ENCODE peak calls at places on chromosomes 2 and 18, in six cellular contexts. B is progenitor cell of endocrine pancreas, P is BJ, A is prostate gland, V is left ventricle myocardium inferior, Y is astrocyte of the spinal cord. R is an unnamed sample.

GRCh38 chr2:11564864-11565567 is 31.2 kb downstream of the GREB1 start:
- DNase-seq in B (no peak), P (no peak), A (no peak), V (no peak), Y (no peak), R (no peak)

GRCh38 chr2:3033315-3033714 is 344.3 kb downstream of the EIPR1 start:
- DNase-seq in B (no peak), P (no peak), A (no peak), V (no peak), Y (no peak), R (no peak)

GRCh38 chr18:3400567-3401296 is 49.2 kb upstream of the TGIF1 start:
- DNase-seq in B (no peak), P (no peak), A (no peak), V (no peak), Y (no peak), R (no peak)

GRCh38 chr2:55056024-55056521 is 5.8 kb upstream of the RTN4 start:
- DNase-seq in B (no peak), P (no peak), A (no peak), V (no peak), Y (no peak), R (peak)

GRCh38 chr2:218400167-218400929 is 680 bp downstream of the CTDSP1 start:
- DNase-seq in B (no peak), P (no peak), A (no peak), V (peak), Y (peak), R (peak)

GRCh38 chr2:24917086-24917485 is 3.0 kb downstream of the ADCY3 start:
- DNase-seq in B (no peak), P (no peak), A (no peak), V (no peak), Y (no peak), R (no peak)

GRCh38 chr18:58785870-58786269 is 78.8 kb upstream of the ZNF532 start:
- DNase-seq in B (no peak), P (no peak), A (peak), V (no peak), Y (no peak), R (no peak)

GRCh38 chr18:48440924-48441323 is 31.7 kb upstream of the ZBTB7C start:
- DNase-seq in B (no peak), P (no peak), A (no peak), V (no peak), Y (no peak), R (no peak)

GRCh38 chr2:158894078-158894477 is 74.4 kb upstream of the TANC1 start:
- DNase-seq in B (no peak), P (no peak), A (no peak), V (no peak), Y (peak), R (peak)

GRCh38 chr18:23208600-23208999 is 73.3 kb downstream of the CABLES1 start:
- DNase-seq in B (no peak), P (no peak), A (no peak), V (no peak), Y (no peak), R (no peak)

GRCh38 chr2:159010340-159010739 is 41.9 kb downstream of the TANC1 start:
- DNase-seq in B (no peak), P (no peak), A (no peak), V (no peak), Y (peak), R (no peak)

GRCh38 chr2:75573145-75573878 is 12.6 kb upstream of the EVA1A start:
- DNase-seq in B (no peak), P (no peak), A (no peak), V (no peak), Y (no peak), R (no peak)

GRCh38 chr2:204491528-204491927 is 53.7 kb upstream of the PARD3B start:
- DNase-seq in B (no peak), P (no peak), A (no peak), V (no peak), Y (peak), R (peak)

GRCh38 chr2:100484390-100484789 is 14.1 kb downstream of the NMS start:
- DNase-seq in B (no peak), P (no peak), A (no peak), V (no peak), Y (no peak), R (no peak)

GRCh38 chr2:240249423-240250149 is 109.1 kb upstream of the OTOS start:
- DNase-seq in B (peak), P (no peak), A (no peak), V (no peak), Y (no peak), R (no peak)

GRCh38 chr2:145022671-145023330 is 502.9 kb upstream of the ZEB2 start:
- DNase-seq in B (no peak), P (peak), A (no peak), V (no peak), Y (peak), R (no peak)

GRCh38 chr18:22838639-22839487 is 94.3 kb upstream of the RBBP8 start:
- DNase-seq in B (no peak), P (no peak), A (no peak), V (no peak), Y (no peak), R (no peak)

GRCh38 chr2:15906778-15907177 is 33.6 kb upstream of the MYCN start:
- DNase-seq in B (no peak), P (no peak), A (no peak), V (no peak), Y (no peak), R (no peak)

GRCh38 chr18:32308493-32309120 is 118.8 kb downstream of the MEP1B start:
- DNase-seq in B (no peak), P (peak), A (no peak), V (no peak), Y (peak), R (no peak)

GRCh38 chr18:42765225-42765624 is 350.3 kb downstream of the RIT2 start:
- DNase-seq in B (no peak), P (no peak), A (peak), V (no peak), Y (no peak), R (no peak)

GRCh38 chr2:55949613-55950012 is 26.0 kb upstream of the EFEMP1 start:
- DNase-seq in B (no peak), P (no peak), A (no peak), V (no peak), Y (no peak), R (no peak)

GRCh38 chr2:183291436-183291835 is 167.2 kb downstream of the NUP35 start:
- DNase-seq in B (no peak), P (no peak), A (no peak), V (no peak), Y (peak), R (no peak)

GRCh38 chr2:28750316-28751101 is 1.1 kb upstream of the PPP1CB start:
- DNase-seq in B (no peak), P (no peak), A (no peak), V (no peak), Y (peak), R (peak)

GRCh38 chr2:217970206-217970605 is 32.6 kb downstream of the TNS1 start:
- DNase-seq in B (no peak), P (no peak), A (no peak), V (no peak), Y (no peak), R (no peak)

GRCh38 chr2:201257381-201257940 is 2.9 kb upstream of the CASP8 start:
- DNase-seq in B (no peak), P (no peak), A (no peak), V (peak), Y (peak), R (no peak)

GRCh38 chr2:100524331-100524730 is 38.5 kb upstream of the PDCL3 start:
- DNase-seq in B (no peak), P (no peak), A (no peak), V (no peak), Y (no peak), R (no peak)

GRCh38 chr2:168310580-168310979 is 63.2 kb upstream of the STK39 start:
- DNase-seq in B (no peak), P (no peak), A (no peak), V (no peak), Y (no peak), R (no peak)

GRCh38 chr18:36583155-36583745 is 245.6 kb downstream of the TPGS2 start:
- DNase-seq in B (no peak), P (no peak), A (no peak), V (no peak), Y (no peak), R (no peak)

GRCh38 chr2:168169097-168169745 is 78.2 kb downstream of the STK39 start:
- DNase-seq in B (no peak), P (no peak), A (no peak), V (no peak), Y (peak), R (no peak)

GRCh38 chr2:24894750-24895149 is 25.3 kb downstream of the ADCY3 start:
- DNase-seq in B (no peak), P (no peak), A (no peak), V (no peak), Y (no peak), R (no peak)

GRCh38 chr2:65630643-65631042 is 198.2 kb upstream of the SPRED2 start:
- DNase-seq in B (no peak), P (peak), A (no peak), V (no peak), Y (peak), R (no peak)

GRCh38 chr2:74482801-74483674 is at the start of the genes CCDC142 and TTC31:
- DNase-seq in B (peak), P (peak), A (peak), V (peak), Y (peak), R (peak)
- TF ChIP-seq CTCF in B (peak), P (peak), A (peak), V (peak), Y (peak), R (peak)

GRCh38 chr2:151791545-151791944 is 36.7 kb downstream of the ARL5A start:
- DNase-seq in B (no peak), P (no peak), A (no peak), V (no peak), Y (no peak), R (no peak)

GRCh38 chr2:151790689-151791088 is 37.5 kb downstream of the ARL5A start:
- DNase-seq in B (no peak), P (no peak), A (no peak), V (no peak), Y (no peak), R (no peak)

GRCh38 chr2:151793123-151793522 is 35.1 kb downstream of the ARL5A start:
- DNase-seq in B (no peak), P (no peak), A (no peak), V (no peak), Y (no peak), R (no peak)

GRCh38 chr2:151795646-151796240 is 32.5 kb downstream of the ARL5A start:
- DNase-seq in B (no peak), P (no peak), A (no peak), V (no peak), Y (no peak), R (no peak)

DNA sequence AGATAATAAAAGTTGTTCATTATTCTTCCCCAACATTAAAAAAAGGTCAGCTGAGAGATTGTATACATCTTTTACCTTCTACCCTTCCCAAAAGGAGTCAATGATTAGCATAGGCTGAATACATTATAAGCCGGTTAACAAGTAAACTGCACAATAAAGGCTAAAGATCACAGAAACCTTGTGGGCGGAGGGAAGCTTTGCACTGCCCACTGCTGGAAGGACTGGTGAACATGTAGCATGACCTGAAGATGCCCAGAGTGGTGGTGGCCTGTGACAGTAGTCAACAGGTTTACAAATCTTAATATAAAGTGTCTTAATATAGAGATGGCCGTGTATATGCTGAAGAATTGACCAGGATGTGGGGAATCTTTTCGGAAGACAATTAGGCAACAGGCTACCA is 35.6 kb downstream of the ARL5A start:
- DNase-seq in B (no peak), P (no peak), A (no peak), V (no peak), Y (no peak), R (no peak)
- TF ChIP-seq CTCF in B (no peak), P (no peak), A (no peak), V (no peak), Y (no peak), R (no peak)

GRCh38 chr2:169363570-169364150 is 1.3 kb upstream of the LRP2 start:
- DNase-seq in B (peak), P (no peak), A (no peak), V (no peak), Y (peak), R (peak)

GRCh38 chr2:169363027-169363569 is 764 bp upstream of the LRP2 start:
- DNase-seq in B (no peak), P (no peak), A (no peak), V (no peak), Y (peak), R (no peak)

GRCh38 chr2:169361706-169362345 is 508 bp downstream of the LRP2 start:
- DNase-seq in B (peak), P (no peak), A (no peak), V (no peak), Y (peak), R (peak)

GRCh38 chr2:169360984-169361705 is 1.2 kb downstream of the LRP2 start:
- DNase-seq in B (peak), P (no peak), A (no peak), V (no peak), Y (no peak), R (peak)

DNA sequence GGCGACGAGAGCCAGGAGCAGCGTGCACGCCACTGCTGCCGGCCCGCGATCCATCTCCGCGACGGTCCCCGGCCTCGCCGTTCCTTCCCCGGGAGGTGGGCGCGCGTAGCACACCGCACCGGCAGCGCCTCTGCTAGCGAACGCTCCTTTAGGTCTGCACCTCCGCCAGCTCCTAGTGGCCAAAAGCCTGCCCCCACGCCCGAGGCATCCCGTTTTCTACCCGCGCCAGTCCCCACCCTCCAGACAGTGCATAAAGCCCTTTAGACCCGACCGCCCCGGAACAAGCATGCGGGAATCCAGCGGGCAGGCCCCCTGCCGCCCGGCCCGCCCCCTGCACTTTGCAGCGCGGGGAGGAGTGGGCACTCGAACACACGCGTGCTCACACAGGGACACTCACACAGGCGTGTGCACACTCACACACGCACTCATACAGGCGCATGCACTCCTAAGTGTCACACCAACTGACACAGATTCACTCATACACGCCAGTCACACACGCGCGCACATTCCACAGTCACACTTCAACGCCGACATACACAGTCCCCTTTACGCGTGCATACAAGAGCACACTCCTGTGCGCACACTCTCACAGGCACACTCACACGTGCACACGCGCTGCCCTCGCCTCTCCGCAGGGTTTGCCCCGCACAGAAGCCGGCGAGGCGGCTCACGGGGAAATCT is at the start of gene LRP2:
- DNase-seq in B (peak), P (no peak), A (no peak), V (no peak), Y (peak), R (peak)
- TF ChIP-seq CTCF in B (peak), P (peak), A (no peak), V (no peak), Y (no peak), R (no peak)

GRCh38 chr2:53786371-53787254 is at the start of the genes ASB3 and ERLEC1:
- DNase-seq in B (peak), P (peak), A (peak), V (peak), Y (peak), R (peak)
- TF ChIP-seq CTCF in B (no peak), P (no peak), A (no peak), V (no peak), Y (no peak), R (no peak)

GRCh38 chr2:37812941-37813730 is 112.0 kb upstream of the RMDN2 start:
- DNase-seq in B (no peak), P (no peak), A (no peak), V (no peak), Y (no peak), R (no peak)

GRCh38 chr2:37816036-37816435 is 109.1 kb upstream of the RMDN2 start:
- DNase-seq in B (no peak), P (no peak), A (no peak), V (no peak), Y (no peak), R (no peak)

GRCh38 chr2:37809931-37810570 is 115.0 kb upstream of the RMDN2 start:
- DNase-seq in B (no peak), P (no peak), A (no peak), V (no peak), Y (no peak), R (no peak)

GRCh38 chr2:37809525-37809924 is 115.6 kb upstream of the RMDN2 start:
- DNase-seq in B (no peak), P (no peak), A (no peak), V (no peak), Y (peak), R (peak)

GRCh38 chr2:37812414-37812813 is 112.7 kb upstream of the RMDN2 start:
- DNase-seq in B (no peak), P (no peak), A (no peak), V (no peak), Y (no peak), R (peak)
- TF ChIP-seq CTCF in B (no peak), P (peak), A (no peak), V (peak), Y (no peak), R (peak)

GRCh38 chr18:66560092-66560491 is 43.8 kb downstream of the CDH19 start:
- DNase-seq in B (no peak), P (no peak), A (peak), V (no peak), Y (peak), R (peak)

GRCh38 chr18:66557091-66557490 is 46.8 kb downstream of the CDH19 start:
- DNase-seq in B (no peak), P (no peak), A (no peak), V (no peak), Y (no peak), R (no peak)

GRCh38 chr18:66564236-66564635 is 39.7 kb downstream of the CDH19 start:
- DNase-seq in B (no peak), P (no peak), A (no peak), V (no peak), Y (no peak), R (no peak)

GRCh38 chr18:66558773-66559172 is 45.1 kb downstream of the CDH19 start:
- DNase-seq in B (no peak), P (no peak), A (no peak), V (no peak), Y (peak), R (no peak)

GRCh38 chr18:66562279-66562678 is 41.6 kb downstream of the CDH19 start:
- DNase-seq in B (no peak), P (no peak), A (no peak), V (no peak), Y (no peak), R (no peak)
- TF ChIP-seq CTCF in B (no peak), P (no peak), A (no peak), V (no peak), Y (no peak), R (no peak)

DNA sequence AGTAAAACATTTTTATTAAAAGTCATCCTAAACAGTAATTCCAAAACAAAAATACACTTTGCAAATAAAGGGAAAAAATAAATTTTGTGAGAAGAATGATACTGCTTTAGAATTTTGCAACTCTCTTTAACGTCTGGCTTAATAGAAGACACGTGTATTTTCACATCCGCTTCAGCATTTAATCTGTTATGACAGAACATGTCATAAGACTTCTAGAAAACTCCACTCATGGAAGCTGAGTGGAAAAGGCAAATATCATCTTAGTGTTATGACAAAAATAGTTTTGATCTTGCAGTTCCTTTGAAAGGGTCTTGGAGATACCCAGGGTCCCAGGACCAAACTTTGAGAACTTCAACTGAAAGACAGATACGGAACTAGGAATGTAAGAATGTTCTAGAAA is 350.1 kb downstream of the NCKAP5 start:
- DNase-seq in B (no peak), P (no peak), A (no peak), V (no peak), Y (no peak), R (no peak)
- TF ChIP-seq CTCF in B (no peak), P (no peak), A (no peak), V (no peak), Y (no peak), R (no peak)

GRCh38 chr18:74624491-74624890 is 26.8 kb downstream of the ZNF407 start:
- DNase-seq in B (no peak), P (no peak), A (no peak), V (no peak), Y (no peak), R (no peak)

GRCh38 chr18:74626311-74626874 is 28.7 kb downstream of the ZNF407 start:
- DNase-seq in B (no peak), P (no peak), A (no peak), V (no peak), Y (no peak), R (no peak)

GRCh38 chr18:74622079-74622478 is 24.4 kb downstream of the ZNF407 start:
- DNase-seq in B (no peak), P (no peak), A (no peak), V (no peak), Y (no peak), R (no peak)

GRCh38 chr18:74625157-74625556 is 27.5 kb downstream of the ZNF407 start:
- DNase-seq in B (no peak), P (no peak), A (no peak), V (no peak), Y (peak), R (no peak)

DNA sequence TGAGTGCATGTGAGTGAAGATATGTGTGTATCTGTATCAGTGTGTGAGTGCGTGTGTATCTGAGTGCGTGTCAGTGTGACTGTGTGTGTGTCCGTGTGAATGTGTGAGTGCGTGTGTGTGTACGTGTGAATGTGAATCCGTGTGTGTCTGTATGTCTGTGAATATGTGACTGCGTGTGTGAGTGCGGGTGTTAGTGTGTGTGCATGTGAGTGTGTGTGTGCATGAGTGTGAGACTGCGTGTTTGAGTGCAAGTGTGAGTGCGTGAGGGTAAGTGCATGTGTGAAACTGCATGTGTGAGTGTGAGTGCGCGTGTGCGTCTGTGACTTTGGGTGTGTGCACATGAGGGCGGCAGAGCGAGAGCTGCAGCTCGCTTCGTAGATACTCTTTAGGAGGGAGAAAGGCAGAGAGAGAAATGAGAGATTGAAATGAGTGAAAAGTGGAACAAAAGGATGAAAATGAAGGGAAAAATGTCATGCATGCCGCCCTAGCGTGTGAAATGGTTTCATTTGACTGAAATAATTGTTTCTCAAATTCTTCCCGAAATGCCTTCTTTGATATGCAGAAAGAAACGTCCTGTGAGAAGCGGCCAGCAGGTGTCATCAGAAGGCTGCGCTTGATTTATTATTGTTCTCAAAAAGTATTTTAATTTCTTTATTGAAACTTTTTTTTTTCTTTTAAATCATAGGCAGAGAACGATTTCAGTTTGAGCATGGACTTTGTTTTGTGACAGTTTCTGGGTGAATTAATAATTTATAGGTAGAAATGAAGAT is 25.6 kb downstream of the ZNF407 start:
- DNase-seq in B (no peak), P (no peak), A (no peak), V (no peak), Y (no peak), R (no peak)
- TF ChIP-seq CTCF in B (peak), P (peak), A (no peak), V (peak), Y (peak), R (peak)

R was measured in cardiac muscle cell.